ENCODE peak calls at places on chromosomes 16 and 17, in eight cellular contexts. One of them, this sample, is unnamed.

GRCh38 chr17:36142230-36142629 is 34.2 kb downstream of the TBC1D3B start:
- DNase-seq in naive thymus-derived CD8-positive, alpha-beta T cell: no peak
- DNase-seq in WTC11: no peak
- DNase-seq in stimulated activated CD8-positive, alpha-beta memory T cell treated with anti-CD3 and anti-CD28 coated beads, Interleukin-2, amount 100 ng/mL, for 48 hours: no peak
- DNase-seq in activated naive CD8-positive, alpha-beta T cell treated with anti-CD3 and anti-CD28 coated beads for 36 hours: no peak
- DNase-seq in A172: no peak
- DNase-seq in stimulated activated CD4-positive, alpha-beta T cell treated with anti-CD3 and anti-CD28 coated beads, Interleukin-12 subunit alpha, Interleukin-12 subunit beta, amount 100 ng/mL, for 24 hours: no peak
- DNase-seq in T-helper 1 cell: no peak
- DNase-seq in this sample: no peak

GRCh38 chr16:901149-901548 is 69.6 kb downstream of the LMF1 start:
- DNase-seq in naive thymus-derived CD8-positive, alpha-beta T cell: no peak
- DNase-seq in WTC11: no peak
- DNase-seq in stimulated activated CD8-positive, alpha-beta memory T cell treated with anti-CD3 and anti-CD28 coated beads, Interleukin-2, amount 100 ng/mL, for 48 hours: no peak
- DNase-seq in activated naive CD8-positive, alpha-beta T cell treated with anti-CD3 and anti-CD28 coated beads for 36 hours: no peak
- DNase-seq in A172: no peak
- DNase-seq in stimulated activated CD4-positive, alpha-beta T cell treated with anti-CD3 and anti-CD28 coated beads, Interleukin-12 subunit alpha, Interleukin-12 subunit beta, amount 100 ng/mL, for 24 hours: no peak
- DNase-seq in T-helper 1 cell: no peak
- DNase-seq in this sample: no peak

GRCh38 chr16:48603647-48604376 is 6.2 kb downstream of the N4BP1 start:
- DNase-seq in naive thymus-derived CD8-positive, alpha-beta T cell: no peak
- DNase-seq in WTC11: no peak
- DNase-seq in stimulated activated CD8-positive, alpha-beta memory T cell treated with anti-CD3 and anti-CD28 coated beads, Interleukin-2, amount 100 ng/mL, for 48 hours: no peak
- DNase-seq in activated naive CD8-positive, alpha-beta T cell treated with anti-CD3 and anti-CD28 coated beads for 36 hours: no peak
- DNase-seq in A172: no peak
- DNase-seq in stimulated activated CD4-positive, alpha-beta T cell treated with anti-CD3 and anti-CD28 coated beads, Interleukin-12 subunit alpha, Interleukin-12 subunit beta, amount 100 ng/mL, for 24 hours: no peak
- DNase-seq in T-helper 1 cell: no peak
- DNase-seq in this sample: no peak

GRCh38 chr16:73326770-73327470 is 279.0 kb upstream of the ZFHX3 start:
- DNase-seq in naive thymus-derived CD8-positive, alpha-beta T cell: no peak
- DNase-seq in WTC11: no peak
- DNase-seq in stimulated activated CD8-positive, alpha-beta memory T cell treated with anti-CD3 and anti-CD28 coated beads, Interleukin-2, amount 100 ng/mL, for 48 hours: no peak
- DNase-seq in activated naive CD8-positive, alpha-beta T cell treated with anti-CD3 and anti-CD28 coated beads for 36 hours: no peak
- DNase-seq in A172: no peak
- DNase-seq in stimulated activated CD4-positive, alpha-beta T cell treated with anti-CD3 and anti-CD28 coated beads, Interleukin-12 subunit alpha, Interleukin-12 subunit beta, amount 100 ng/mL, for 24 hours: no peak
- DNase-seq in T-helper 1 cell: no peak
- DNase-seq in this sample: no peak

GRCh38 chr17:77140878-77141767 is at the start of gene SEC14L1:
- DNase-seq in naive thymus-derived CD8-positive, alpha-beta T cell: peak
- DNase-seq in WTC11: peak
- DNase-seq in stimulated activated CD8-positive, alpha-beta memory T cell treated with anti-CD3 and anti-CD28 coated beads, Interleukin-2, amount 100 ng/mL, for 48 hours: peak
- DNase-seq in activated naive CD8-positive, alpha-beta T cell treated with anti-CD3 and anti-CD28 coated beads for 36 hours: peak
- DNase-seq in A172: peak
- DNase-seq in stimulated activated CD4-positive, alpha-beta T cell treated with anti-CD3 and anti-CD28 coated beads, Interleukin-12 subunit alpha, Interleukin-12 subunit beta, amount 100 ng/mL, for 24 hours: peak
- DNase-seq in T-helper 1 cell: no peak
- DNase-seq in this sample: peak

GRCh38 chr17:8695916-8696415 is 48.7 kb downstream of the CCDC42 start:
- DNase-seq in naive thymus-derived CD8-positive, alpha-beta T cell: no peak
- DNase-seq in WTC11: no peak
- DNase-seq in stimulated activated CD8-positive, alpha-beta memory T cell treated with anti-CD3 and anti-CD28 coated beads, Interleukin-2, amount 100 ng/mL, for 48 hours: no peak
- DNase-seq in activated naive CD8-positive, alpha-beta T cell treated with anti-CD3 and anti-CD28 coated beads for 36 hours: no peak
- DNase-seq in A172: no peak
- DNase-seq in stimulated activated CD4-positive, alpha-beta T cell treated with anti-CD3 and anti-CD28 coated beads, Interleukin-12 subunit alpha, Interleukin-12 subunit beta, amount 100 ng/mL, for 24 hours: no peak
- DNase-seq in T-helper 1 cell: no peak
- DNase-seq in this sample: no peak

GRCh38 chr16:23268561-23268960 is 33.5 kb upstream of the SCNN1B start:
- DNase-seq in naive thymus-derived CD8-positive, alpha-beta T cell: no peak
- DNase-seq in WTC11: no peak
- DNase-seq in stimulated activated CD8-positive, alpha-beta memory T cell treated with anti-CD3 and anti-CD28 coated beads, Interleukin-2, amount 100 ng/mL, for 48 hours: no peak
- DNase-seq in activated naive CD8-positive, alpha-beta T cell treated with anti-CD3 and anti-CD28 coated beads for 36 hours: no peak
- DNase-seq in A172: no peak
- DNase-seq in stimulated activated CD4-positive, alpha-beta T cell treated with anti-CD3 and anti-CD28 coated beads, Interleukin-12 subunit alpha, Interleukin-12 subunit beta, amount 100 ng/mL, for 24 hours: no peak
- DNase-seq in T-helper 1 cell: no peak
- DNase-seq in this sample: no peak

GRCh38 chr16:477287-477686 is 50.2 kb upstream of the CAPN15 start:
- DNase-seq in naive thymus-derived CD8-positive, alpha-beta T cell: no peak
- DNase-seq in WTC11: no peak
- DNase-seq in stimulated activated CD8-positive, alpha-beta memory T cell treated with anti-CD3 and anti-CD28 coated beads, Interleukin-2, amount 100 ng/mL, for 48 hours: no peak
- DNase-seq in activated naive CD8-positive, alpha-beta T cell treated with anti-CD3 and anti-CD28 coated beads for 36 hours: no peak
- DNase-seq in A172: peak
- DNase-seq in stimulated activated CD4-positive, alpha-beta T cell treated with anti-CD3 and anti-CD28 coated beads, Interleukin-12 subunit alpha, Interleukin-12 subunit beta, amount 100 ng/mL, for 24 hours: no peak
- DNase-seq in T-helper 1 cell: no peak
- DNase-seq in this sample: no peak

GRCh38 chr16:1428511-1428910 is 2.4 kb upstream of the PERCC1 start:
- DNase-seq in naive thymus-derived CD8-positive, alpha-beta T cell: peak
- DNase-seq in WTC11: peak
- DNase-seq in stimulated activated CD8-positive, alpha-beta memory T cell treated with anti-CD3 and anti-CD28 coated beads, Interleukin-2, amount 100 ng/mL, for 48 hours: peak
- DNase-seq in activated naive CD8-positive, alpha-beta T cell treated with anti-CD3 and anti-CD28 coated beads for 36 hours: peak
- DNase-seq in A172: no peak
- DNase-seq in stimulated activated CD4-positive, alpha-beta T cell treated with anti-CD3 and anti-CD28 coated beads, Interleukin-12 subunit alpha, Interleukin-12 subunit beta, amount 100 ng/mL, for 24 hours: peak
- DNase-seq in T-helper 1 cell: no peak
- DNase-seq in this sample: no peak

GRCh38 chr16:12144355-12144754 is 167.8 kb downstream of the SNX29 start:
- DNase-seq in naive thymus-derived CD8-positive, alpha-beta T cell: no peak
- DNase-seq in WTC11: no peak
- DNase-seq in stimulated activated CD8-positive, alpha-beta memory T cell treated with anti-CD3 and anti-CD28 coated beads, Interleukin-2, amount 100 ng/mL, for 48 hours: no peak
- DNase-seq in activated naive CD8-positive, alpha-beta T cell treated with anti-CD3 and anti-CD28 coated beads for 36 hours: no peak
- DNase-seq in A172: no peak
- DNase-seq in stimulated activated CD4-positive, alpha-beta T cell treated with anti-CD3 and anti-CD28 coated beads, Interleukin-12 subunit alpha, Interleukin-12 subunit beta, amount 100 ng/mL, for 24 hours: no peak
- DNase-seq in T-helper 1 cell: no peak
- DNase-seq in this sample: no peak

GRCh38 chr17:75830168-75831031 is 13.8 kb downstream of the UNC13D start:
- DNase-seq in naive thymus-derived CD8-positive, alpha-beta T cell: peak
- DNase-seq in WTC11: peak
- DNase-seq in stimulated activated CD8-positive, alpha-beta memory T cell treated with anti-CD3 and anti-CD28 coated beads, Interleukin-2, amount 100 ng/mL, for 48 hours: peak
- DNase-seq in activated naive CD8-positive, alpha-beta T cell treated with anti-CD3 and anti-CD28 coated beads for 36 hours: peak
- DNase-seq in A172: no peak
- DNase-seq in stimulated activated CD4-positive, alpha-beta T cell treated with anti-CD3 and anti-CD28 coated beads, Interleukin-12 subunit alpha, Interleukin-12 subunit beta, amount 100 ng/mL, for 24 hours: no peak
- DNase-seq in T-helper 1 cell: no peak
- DNase-seq in this sample: no peak

GRCh38 chr17:79552405-79552804 is 58.4 kb downstream of the RBFOX3 start:
- DNase-seq in naive thymus-derived CD8-positive, alpha-beta T cell: no peak
- DNase-seq in WTC11: no peak
- DNase-seq in stimulated activated CD8-positive, alpha-beta memory T cell treated with anti-CD3 and anti-CD28 coated beads, Interleukin-2, amount 100 ng/mL, for 48 hours: no peak
- DNase-seq in activated naive CD8-positive, alpha-beta T cell treated with anti-CD3 and anti-CD28 coated beads for 36 hours: no peak
- DNase-seq in A172: no peak
- DNase-seq in stimulated activated CD4-positive, alpha-beta T cell treated with anti-CD3 and anti-CD28 coated beads, Interleukin-12 subunit alpha, Interleukin-12 subunit beta, amount 100 ng/mL, for 24 hours: no peak
- DNase-seq in T-helper 1 cell: no peak
- DNase-seq in this sample: no peak

This sample was measured in Caki2.